ENCODE peak calls at places on chromosomes 11 and 22, in five cellular contexts. K is Peyer's patch, L is skeletal muscle cell, W is psoas muscle, A is fibroblast of mammary gland. S is an unnamed sample.

GRCh38 chr22:39242809-39243442 is 1.9 kb downstream of the PDGFB start:
- DNase-seq in K (no peak), L (no peak), W (no peak), A (no peak), S (peak; percentile 39)

GRCh38 chr11:31419669-31420068 is 50.0 kb downstream of the DNAJC24 start:
- DNase-seq in K (no peak), L (no peak), W (no peak), A (peak; percentile 13), S (no peak)

GRCh38 chr22:49746065-49746464 is 81.6 kb downstream of the BRD1 start:
- DNase-seq in K (no peak), L (no peak), W (no peak), A (no peak), S (no peak)

GRCh38 chr11:19988598-19988997 is 171.7 kb downstream of the DBX1 start:
- DNase-seq in K (no peak), L (peak; percentile 91), W (peak; percentile 76), A (peak; percentile 78), S (no peak)

GRCh38 chr11:11486002-11486401 is 133.0 kb upstream of the CSNK2A3 start:
- DNase-seq in K (no peak), L (no peak), W (no peak), A (no peak), S (peak; percentile 60)

GRCh38 chr11:60987577-60988277 is 16.2 kb downstream of the CD6 start:
- DNase-seq in K (no peak), L (no peak), W (no peak), A (no peak), S (no peak)

GRCh38 chr11:70762810-70763209 is 364.5 kb downstream of the CTTN start:
- DNase-seq in K (no peak), L (no peak), W (no peak), A (no peak), S (no peak)

GRCh38 chr11:57436031-57436430 is 9.1 kb upstream of the SLC43A3 start:
- DNase-seq in K (no peak), L (no peak), W (no peak), A (no peak), S (no peak)

GRCh38 chr11:120712014-120712413 is 200.5 kb downstream of the GRIK4 start:
- DNase-seq in K (no peak), L (no peak), W (no peak), A (no peak), S (no peak)

GRCh38 chr22:23538502-23538860 is 41.6 kb downstream of the IGLL1 start:
- DNase-seq in K (no peak), L (no peak), W (no peak), A (no peak), S (no peak)

GRCh38 chr11:75238595-75239245 is 1.9 kb upstream of the TPBGL start:
- DNase-seq in K (no peak), L (no peak), W (no peak), A (no peak), S (no peak)

GRCh38 chr11:75240381-75241035 is at the start of gene TPBGL:
- DNase-seq in K (no peak), L (no peak), W (no peak), A (no peak), S (no peak)

GRCh38 chr11:75241036-75241905 is 697 bp downstream of the TPBGL start:
- DNase-seq in K (peak; percentile 61), L (peak; percentile 25), W (peak; percentile 91), A (peak; percentile 77), S (peak; percentile 86)

GRCh38 chr11:75241906-75242644 is 1.5 kb downstream of the TPBGL start:
- DNase-seq in K (no peak), L (no peak), W (no peak), A (no peak), S (no peak)

GRCh38 chr11:75239551-75240290 is 853 bp upstream of the TPBGL start:
- DNase-seq in K (peak; percentile 1), L (no peak), W (no peak), A (no peak), S (no peak)
- H3K4me3 ChIP-seq in K (no peak overlapping the region), L (no peak overlapping the region), W (no peak overlapping the region), A (no peak overlapping the region), S (no peak overlapping the region)

DNA sequence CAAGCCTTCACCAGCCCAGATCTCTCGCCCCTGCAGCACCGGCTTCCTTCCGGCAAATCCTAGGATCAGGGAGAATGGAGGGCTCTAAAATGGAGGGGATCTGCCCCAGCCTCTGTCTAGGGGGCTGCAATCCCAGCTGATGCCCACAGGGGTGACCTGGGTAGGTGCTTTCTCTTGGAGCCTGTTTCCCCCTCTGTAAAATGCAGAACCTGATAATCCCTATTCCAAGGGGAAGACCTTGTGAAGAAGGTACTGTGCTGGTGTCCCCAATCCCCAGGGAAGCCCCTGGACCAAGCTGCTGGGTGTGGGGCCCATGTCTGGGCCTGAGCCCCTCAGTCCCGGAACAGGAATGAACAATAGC is 2.8 kb downstream of the EMID1 start:
- DNase-seq in K (no peak), L (no peak), W (no peak), A (no peak), S (no peak)
- H3K4me3 ChIP-seq in K (no peak overlapping the region), L (no peak overlapping the region), W (no peak overlapping the region), A (no peak overlapping the region), S (no peak overlapping the region)

GRCh38 chr22:37377927-37378326 is 49.4 kb downstream of the ELFN2 start:
- DNase-seq in K (no peak), L (no peak), W (no peak), A (no peak), S (no peak)
- H3K4me3 ChIP-seq in K (no peak overlapping the region), L (no peak overlapping the region), W (no peak overlapping the region), A (no peak overlapping the region), S (no peak overlapping the region)

DNA sequence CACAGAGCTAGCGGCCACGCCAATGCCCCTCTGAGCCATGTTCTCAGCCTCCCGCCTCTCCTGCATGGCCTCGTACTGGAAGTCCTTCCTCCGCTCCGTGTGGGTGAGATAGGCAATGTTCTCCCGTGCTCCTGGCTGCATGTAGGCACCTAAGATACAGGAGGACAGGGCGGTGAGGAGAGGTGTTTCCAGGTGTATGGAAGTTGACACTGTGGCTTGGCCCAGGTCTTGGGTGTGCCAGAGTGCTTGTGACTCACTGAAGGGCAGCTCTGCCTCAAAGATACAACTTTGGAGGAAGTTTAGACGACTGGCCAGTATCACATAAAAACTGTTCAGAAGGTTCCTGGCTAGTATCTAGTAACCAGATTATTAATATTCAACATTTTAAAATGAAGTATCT is 8.5 kb downstream of the SRRD start:
- DNase-seq in K (no peak), L (no peak), W (no peak), A (no peak), S (no peak)
- H3K4me3 ChIP-seq in K (no peak overlapping the region), L (no peak overlapping the region), W (no peak overlapping the region), A (no peak overlapping the region), S (no peak overlapping the region)

GRCh38 chr11:44310456-44311272 is 725 bp upstream of the ALX4 start:
- DNase-seq in K (no peak), L (no peak), W (no peak), A (no peak), S (no peak)

GRCh38 chr11:44310198-44310455 is 188 bp upstream of the ALX4 start:
- DNase-seq in K (no peak), L (no peak), W (no peak), A (no peak), S (no peak)

GRCh38 chr11:44308256-44308922 is 1.6 kb downstream of the ALX4 start:
- DNase-seq in K (no peak), L (no peak), W (no peak), A (no peak), S (no peak)

GRCh38 chr11:44308923-44309482 is 936 bp downstream of the ALX4 start:
- DNase-seq in K (no peak), L (no peak), W (no peak), A (no peak), S (no peak)

DNA sequence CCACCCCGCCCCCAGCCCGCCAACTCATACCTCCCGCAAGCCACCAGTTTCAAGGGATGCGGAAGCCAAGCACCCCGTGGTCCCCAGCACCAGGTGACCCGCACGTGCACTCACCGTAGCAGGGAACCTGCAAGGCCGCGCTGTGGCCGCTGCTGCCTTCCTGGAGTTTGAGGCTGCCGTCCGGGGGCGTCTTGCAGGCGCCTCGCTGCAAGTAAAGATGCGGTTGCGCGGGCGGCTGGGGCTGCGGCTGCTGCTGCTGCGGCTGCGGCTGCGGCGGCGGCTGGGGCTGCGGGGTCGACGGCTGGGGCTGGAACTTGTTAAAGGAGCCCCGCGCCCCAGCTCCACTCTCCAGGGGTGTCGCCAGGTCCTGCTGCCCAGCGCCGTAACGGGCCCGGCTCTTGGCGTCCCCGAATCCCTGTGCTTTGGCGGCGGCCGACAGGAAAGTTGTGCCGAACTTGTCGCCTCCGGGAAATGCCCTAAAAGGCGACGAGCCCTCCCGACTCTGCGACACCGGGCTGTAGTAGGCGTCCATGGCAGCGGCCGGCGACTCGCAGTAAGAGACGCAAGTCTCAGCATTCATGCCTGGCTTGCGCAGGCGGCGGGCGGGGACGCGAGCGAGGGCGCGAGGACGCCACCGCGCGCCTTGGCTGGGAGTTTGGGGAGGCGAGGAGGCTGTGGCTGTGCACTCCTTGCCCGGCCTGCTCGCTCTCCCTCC is at the start of gene ALX4:
- DNase-seq in K (no peak), L (no peak), W (peak; percentile 65), A (no peak), S (no peak)
- H3K4me3 ChIP-seq in K (peak within 1 kb of the TSS; percentile 26), L (peak within 1 kb of the TSS; percentile 43), W (peak within 1 kb of the TSS; percentile 61), A (no peak within 1 kb of the TSS), S (peak within 1 kb of the TSS; percentile 3)

GRCh38 chr11:73310661-73311393 is 2.8 kb downstream of the ARHGEF17 start:
- DNase-seq in K (no peak), L (no peak), W (peak; percentile 42), A (no peak), S (no peak)
- H3K4me3 ChIP-seq in K (peak overlapping the region; percentile 61), L (peak overlapping the region; percentile 39), W (peak overlapping the region; percentile 80), A (peak overlapping the region; percentile 65), S (peak overlapping the region; percentile 15)

GRCh38 chr11:102833731-102834130 is 9.7 kb downstream of the MMP3 start:
- DNase-seq in K (no peak), L (no peak), W (no peak), A (no peak), S (no peak)

GRCh38 chr11:102832612-102833011 is 10.8 kb downstream of the MMP3 start:
- DNase-seq in K (no peak), L (no peak), W (no peak), A (no peak), S (no peak)

GRCh38 chr11:102831128-102831708 is 12.2 kb downstream of the MMP3 start:
- DNase-seq in K (no peak), L (no peak), W (peak; percentile 64), A (peak; percentile 70), S (peak; percentile 66)

GRCh38 chr11:102830328-102830727 is 13.1 kb downstream of the MMP3 start:
- DNase-seq in K (no peak), L (no peak), W (no peak), A (peak; percentile 30), S (no peak)

DNA sequence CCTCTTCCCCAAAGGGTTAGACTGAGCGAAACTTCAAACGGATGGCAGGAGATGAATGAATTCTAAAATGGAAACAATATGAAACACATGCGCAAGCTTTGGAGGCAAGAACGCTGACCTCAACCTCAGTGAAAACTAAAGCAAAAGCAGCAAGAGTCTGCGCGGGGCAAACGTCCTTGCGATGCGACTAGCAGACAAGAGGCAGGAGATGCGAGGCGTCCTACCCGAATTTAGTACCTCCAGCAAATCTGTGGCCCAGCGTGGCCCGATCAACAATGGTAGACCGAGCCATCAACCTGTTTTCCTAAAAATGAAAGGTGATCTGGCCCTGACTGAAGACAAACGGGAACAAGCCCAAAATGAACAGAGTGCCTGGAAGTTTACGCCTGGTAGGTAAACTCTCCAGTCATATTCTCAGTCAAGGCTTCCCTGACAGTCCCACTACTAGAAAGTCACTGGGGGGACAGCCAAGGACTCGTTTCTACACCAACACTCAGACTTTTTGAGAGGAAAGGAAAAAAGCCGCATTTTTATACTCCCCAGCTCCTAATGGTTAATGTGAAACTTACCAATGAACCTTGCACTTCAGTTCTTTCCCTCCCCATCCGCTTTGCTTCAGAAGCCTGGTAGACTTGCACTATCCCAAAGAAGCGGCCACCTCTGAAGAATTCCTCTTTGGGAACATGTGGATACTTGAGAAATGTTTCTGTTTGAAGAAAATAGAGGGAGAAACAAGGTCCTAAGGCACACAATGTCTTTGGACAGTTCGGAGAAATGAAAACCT is 11.5 kb downstream of the MMP3 start:
- DNase-seq in K (no peak), L (no peak), W (no peak), A (peak; percentile 44), S (no peak)
- H3K4me3 ChIP-seq in K (peak overlapping the region; percentile 49), L (peak overlapping the region; percentile 38), W (no peak overlapping the region), A (peak overlapping the region; percentile 54), S (no peak overlapping the region)

S was measured in colonic mucosa.